ENCODE peak calls at places on chromosomes 1 and 21, in ten cellular contexts. U is NCI-H1092; B is activated CD8-positive, alpha-beta T cell treated with anti-CD3 and anti-CD28 coated beads for 36 hours; G is activated T-cell treated with anti-CD3 and anti-CD28 coated beads for 24 hours; K is RWPE2; V is nucleus accumbens; Q is EL; F is ovary; R is tibial nerve; T is astrocyte of the spinal cord. P is an unnamed sample.

GRCh38 chr1:188723332-188724020 is 1754.2 kb downstream of the BRINP3 start:
- DNase-seq in U (no peak), B (no peak), G (no peak), K (no peak), V (no peak), Q (peak; percentile 2), F (no peak), R (no peak), T (peak; percentile 3), P (no peak)

GRCh38 chr1:37465596-37466517 is 8.5 kb upstream of the ZC3H12A start:
- DNase-seq in U (no peak), B (no peak), G (no peak), K (no peak), V (no peak), Q (no peak), F (no peak), R (no peak), T (peak; percentile 64), P (no peak)

GRCh38 chr1:37257646-37258045 is 216.7 kb upstream of the ZC3H12A start:
- DNase-seq in U (no peak), B (no peak), G (no peak), K (no peak), V (no peak), Q (no peak), F (no peak), R (no peak), T (no peak), P (no peak)

GRCh38 chr1:193569696-193570269 is 383.4 kb upstream of the B3GALT2 start:
- DNase-seq in U (no peak), B (peak; percentile 19), G (no peak), K (no peak), V (no peak), Q (peak; percentile 71), F (no peak), R (no peak), T (peak; percentile 93), P (no peak)

GRCh38 chr1:205375816-205376545 is 19.3 kb upstream of the KLHDC8A start:
- DNase-seq in U (peak; percentile 56), B (no peak), G (no peak), K (no peak), V (no peak), Q (peak; percentile 71), F (no peak), R (no peak), T (peak; percentile 55), P (peak; percentile 40)

GRCh38 chr1:67420835-67421492 is 9.2 kb downstream of the SERBP1 start:
- DNase-seq in U (no peak), B (no peak), G (no peak), K (no peak), V (no peak), Q (no peak), F (no peak), R (no peak), T (no peak), P (no peak)

GRCh38 chr1:5502310-5503194 is 489.7 kb downstream of the NPHP4 start:
- DNase-seq in U (no peak), B (no peak), G (no peak), K (no peak), V (no peak), Q (no peak), F (peak; percentile 21), R (no peak), T (no peak), P (no peak)

GRCh38 chr1:27755865-27756264 is 17.2 kb upstream of the STX12 start:
- DNase-seq in U (no peak), B (no peak), G (no peak), K (no peak), V (no peak), Q (no peak), F (no peak), R (no peak), T (no peak), P (peak; percentile 3)

GRCh38 chr21:32364387-32364786 is 28.4 kb downstream of the URB1 start:
- DNase-seq in U (no peak), B (no peak), G (no peak), K (no peak), V (no peak), Q (no peak), F (no peak), R (peak; percentile 21), T (peak; percentile 65), P (peak; percentile 87)

GRCh38 chr1:40362699-40363098 is 10.8 kb upstream of the SMAP2 start:
- DNase-seq in U (no peak), B (no peak), G (no peak), K (no peak), V (no peak), Q (peak; percentile 64), F (no peak), R (no peak), T (no peak), P (no peak)

GRCh38 chr1:16351449-16351993 is 759 bp downstream of the FBXO42 start:
- DNase-seq in U (no peak), B (no peak), G (no peak), K (no peak), V (no peak), Q (peak; percentile 31), F (no peak), R (no peak), T (peak; percentile 37), P (peak; percentile 70)

GRCh38 chr1:118012725-118013124 is 83.2 kb downstream of the WDR3 start:
- DNase-seq in U (no peak), B (no peak), G (no peak), K (no peak), V (no peak), Q (no peak), F (no peak), R (no peak), T (no peak), P (no peak)